ENCODE peak calls at places on chromosomes 7 and 10, in nine cellular contexts. A is BE2C, C is cardiac muscle cell, D is A549, H is left ventricle myocardium inferior, R is suprapubic skin, Z is vagina, G is psoas muscle, T is dorsolateral prefrontal cortex. Q is an unnamed sample.
A peak's percentile ranks its signal among the peaks of the same experiment; 100 is the strongest.

GRCh38 chr7:11212080-11212711 is 238.5 kb downstream of the PHF14 start:
- DNase-seq in R (no peak), D (peak; percentile 25), Z (no peak), T (peak; percentile 57), C (peak; percentile 80), A (peak; percentile 52), G (no peak), H (no peak), Q (peak; percentile 76)

GRCh38 chr10:47030191-47030698 is 119.0 kb downstream of the PTPN20 start:
- DNase-seq in Z (peak; percentile 52), T (no peak), H (no peak), R (peak; percentile 67), C (no peak), A (peak; percentile 3), D (no peak), G (peak; percentile 65), Q (no peak)

GRCh38 chr7:37310322-37311080 is 138.2 kb downstream of the ELMO1 start:
- DNase-seq in G (no peak), T (no peak), R (no peak), A (no peak), D (no peak), Z (no peak), H (no peak), C (no peak), Q (no peak)

GRCh38 chr10:52703898-52704297 is 68.7 kb downstream of the MBL2 start:
- DNase-seq in A (peak; percentile 17), T (no peak), D (no peak), Z (no peak), R (no peak), G (no peak), C (no peak), H (no peak), Q (no peak)

GRCh38 chr7:47782022-47782421 is 166.2 kb downstream of the PKD1L1 start:
- DNase-seq in Z (no peak), D (no peak), C (no peak), T (no peak), G (no peak), A (no peak), R (no peak), H (no peak), Q (peak; percentile 63)

GRCh38 chr10:121553455-121553854 is 44.8 kb downstream of the FGFR2 start:
- DNase-seq in C (no peak), Z (no peak), A (no peak), D (no peak), R (no peak), G (no peak), T (no peak), H (no peak), Q (no peak)

GRCh38 chr10:79209340-79209739 is 137.9 kb upstream of the PPIF start:
- DNase-seq in A (no peak), Z (no peak), C (no peak), T (peak; percentile 50), G (no peak), R (no peak), H (no peak), D (no peak), Q (no peak)

GRCh38 chr10:44284198-44285084 is 100.5 kb downstream of the CXCL12 start:
- DNase-seq in T (no peak), A (no peak), G (no peak), Z (no peak), R (no peak), H (no peak), D (no peak), C (no peak), Q (no peak)

GRCh38 chr7:101589052-101589451 is 40.0 kb downstream of the MYL10 start:
- DNase-seq in T (no peak), H (no peak), A (no peak), C (no peak), Z (peak; percentile 64), D (no peak), R (no peak), G (no peak), Q (no peak)

GRCh38 chr10:13794982-13795381 is 208.2 kb downstream of the PRPF18 start:
- DNase-seq in H (no peak), T (no peak), R (no peak), A (no peak), G (no peak), Z (no peak), D (no peak), C (no peak), Q (no peak)

GRCh38 chr7:21617916-21618390 is 75.1 kb downstream of the DNAH11 start:
- DNase-seq in H (peak; percentile 56), Z (no peak), C (no peak), D (peak; percentile 69), A (no peak), T (peak; percentile 3), G (peak; percentile 73), R (no peak), Q (peak; percentile 89)

GRCh38 chr7:131265227-131265626 is 62.4 kb upstream of the MKLN1 start:
- DNase-seq in D (no peak), C (no peak), Z (no peak), G (no peak), A (no peak), R (no peak), H (no peak), T (no peak), Q (no peak)

DNA sequence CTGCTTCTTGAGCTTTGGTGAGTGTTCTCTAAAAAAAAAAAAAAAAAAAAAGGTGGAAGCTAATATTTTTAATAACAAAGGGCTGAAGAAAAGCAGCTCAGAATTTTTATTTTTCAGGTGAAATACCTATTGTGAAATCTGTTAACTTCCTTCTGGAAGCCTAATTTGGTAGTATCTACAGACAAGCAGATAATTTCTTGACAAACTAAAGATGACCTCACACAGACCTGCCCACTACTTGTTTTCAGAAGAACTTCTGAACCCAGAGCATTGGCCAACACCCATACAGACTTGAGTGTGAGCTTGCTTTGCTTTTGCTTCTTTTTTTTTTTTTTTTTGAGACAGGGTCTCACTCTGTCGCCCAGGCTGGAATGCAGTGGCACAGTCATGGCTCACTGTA is 31.2 kb downstream of the LRRC4 start:
- DNase-seq in A (no peak), R (no peak), G (no peak), T (no peak), C (no peak), D (no peak), Z (no peak), H (no peak), Q (no peak)
- H3K4me3 ChIP-seq in A (no peak overlapping the region), R (no peak overlapping the region), G (no peak overlapping the region), T (no peak overlapping the region), C (no peak overlapping the region), D (no peak overlapping the region), Z (no peak overlapping the region), H (no peak overlapping the region), Q (no peak overlapping the region)

GRCh38 chr7:158530800-158531609 is 56.6 kb downstream of the PTPRN2 start:
- DNase-seq in T (no peak), G (no peak), R (no peak), D (no peak), A (no peak), H (no peak), C (no peak), Z (no peak), Q (no peak)
- TF ChIP-seq CTCF in T (no peak), G (no peak), R (no peak), D (no peak), A (no peak), H (no peak), C (no peak), Z (no peak), Q (no peak)

GRCh38 chr7:107563761-107564552 is at the start of the genes COG5 and DUS4L:
- DNase-seq in G (peak; percentile 92), H (peak; percentile 85), C (peak; percentile 89), R (peak; percentile 86), T (peak; percentile 86), D (peak; percentile 66), Z (no peak), A (peak; percentile 83), Q (peak; percentile 82)

GRCh38 chr7:107559864-107560263 is 3.9 kb downstream of the COG5 start:
- DNase-seq in R (no peak), H (no peak), D (no peak), T (no peak), Z (no peak), C (no peak), A (no peak), G (no peak), Q (peak; percentile 55)

GRCh38 chr7:107563072-107563760 is 504 bp downstream of the COG5 start:
- DNase-seq in G (no peak), D (peak; percentile 46), T (no peak), R (peak; percentile 84), Z (no peak), C (no peak), A (no peak), H (no peak), Q (no peak)

GRCh38 chr7:107564553-107565298 is 955 bp downstream of the DUS4L start:
- DNase-seq in D (no peak), A (no peak), Z (no peak), R (no peak), H (no peak), G (no peak), C (no peak), T (no peak), Q (peak; percentile 61)

DNA sequence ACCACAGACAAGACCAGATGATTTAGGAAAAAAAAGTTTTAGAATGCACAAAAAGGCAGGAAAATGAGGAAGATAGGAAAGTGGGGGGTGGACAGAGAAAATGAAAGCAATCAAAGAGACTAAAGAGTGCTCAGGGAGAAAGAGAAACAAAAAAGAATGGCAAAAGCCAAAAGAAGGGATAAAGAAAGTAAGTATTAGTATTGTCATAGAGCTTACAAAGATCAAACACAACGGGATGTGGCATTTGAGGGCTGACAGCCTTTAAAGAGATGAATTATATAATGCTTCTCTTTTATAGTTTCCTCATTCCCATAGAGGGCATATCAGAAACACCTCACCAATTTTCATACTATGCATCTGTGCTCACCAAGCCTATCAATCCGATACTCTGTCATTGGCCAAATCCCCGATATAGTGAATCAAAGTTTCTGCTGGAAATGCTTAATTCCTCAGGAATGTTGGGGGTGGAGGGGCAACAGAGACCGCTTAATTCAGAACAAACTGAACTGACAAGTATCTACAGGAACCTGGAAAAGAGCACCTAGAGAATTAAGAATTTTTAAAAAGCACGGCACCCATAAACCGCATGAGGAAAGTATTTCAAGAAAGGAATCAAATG is 2.7 kb downstream of the COG5 start:
- DNase-seq in Z (no peak), G (no peak), D (no peak), R (no peak), C (no peak), A (no peak), T (no peak), H (no peak), Q (no peak)
- H3K4me3 ChIP-seq in Z (no peak overlapping the region), G (no peak overlapping the region), D (no peak overlapping the region), R (no peak overlapping the region), C (no peak overlapping the region), A (no peak overlapping the region), T (no peak overlapping the region), H (no peak overlapping the region), Q (no peak overlapping the region)

GRCh38 chr7:116671681-116672595 is at the start of gene MET:
- DNase-seq in R (peak; percentile 85), D (peak; percentile 88), C (peak; percentile 80), H (peak; percentile 65), Z (no peak), T (peak; percentile 5), A (peak; percentile 42), G (peak; percentile 91), Q (peak; percentile 62)
- TF ChIP-seq CTCF in R (peak; percentile 39), D (peak; percentile 84), C (peak; percentile 64), H (peak; percentile 65), Z (no peak), T (peak; percentile 49), A (no peak), G (peak; percentile 57), Q (peak; percentile 66)